ENCODE peak calls at places on chromosomes 3 and 15, in nine cellular contexts. One of them, this sample, is unnamed.

GRCh38 chr3:126212629-126213375 is 32.4 kb upstream of the ALDH1L1 start:
- DNase-seq in GM06990: peak
- DNase-seq in coronary artery: no peak
- DNase-seq in PC-3: peak
- DNase-seq in psoas muscle: peak
- DNase-seq in fibroblast of the aortic adventitia: peak
- DNase-seq in WTC11: peak
- DNase-seq in WERI-Rb-1: peak
- DNase-seq in tibial artery: no peak
- DNase-seq in this sample: peak

GRCh38 chr3:171704814-171705213 is 105.5 kb downstream of the PLD1 start:
- DNase-seq in GM06990: no peak
- DNase-seq in coronary artery: no peak
- DNase-seq in PC-3: no peak
- DNase-seq in psoas muscle: no peak
- DNase-seq in fibroblast of the aortic adventitia: no peak
- DNase-seq in WTC11: peak
- DNase-seq in WERI-Rb-1: no peak
- DNase-seq in tibial artery: no peak
- DNase-seq in this sample: no peak

GRCh38 chr3:126355777-126356372 is 1.3 kb downstream of the KLF15 start:
- DNase-seq in GM06990: no peak
- DNase-seq in coronary artery: peak
- DNase-seq in PC-3: no peak
- DNase-seq in psoas muscle: peak
- DNase-seq in fibroblast of the aortic adventitia: peak
- DNase-seq in WTC11: peak
- DNase-seq in WERI-Rb-1: peak
- DNase-seq in tibial artery: peak
- DNase-seq in this sample: peak

GRCh38 chr3:42701371-42702065 is 1.1 kb downstream of the HHATL start:
- DNase-seq in GM06990: no peak
- DNase-seq in coronary artery: peak
- DNase-seq in PC-3: peak
- DNase-seq in psoas muscle: peak
- DNase-seq in fibroblast of the aortic adventitia: peak
- DNase-seq in WTC11: peak
- DNase-seq in WERI-Rb-1: no peak
- DNase-seq in tibial artery: peak
- DNase-seq in this sample: peak

GRCh38 chr15:88299502-88299901 is 43.0 kb upstream of the NTRK3 start:
- DNase-seq in GM06990: no peak
- DNase-seq in coronary artery: no peak
- DNase-seq in PC-3: no peak
- DNase-seq in psoas muscle: no peak
- DNase-seq in fibroblast of the aortic adventitia: no peak
- DNase-seq in WTC11: peak
- DNase-seq in WERI-Rb-1: peak
- DNase-seq in tibial artery: no peak
- DNase-seq in this sample: no peak

GRCh38 chr3:126155280-126155640 is 25.1 kb downstream of the ALDH1L1 start:
- DNase-seq in GM06990: no peak
- DNase-seq in coronary artery: no peak
- DNase-seq in PC-3: no peak
- DNase-seq in psoas muscle: no peak
- DNase-seq in fibroblast of the aortic adventitia: no peak
- DNase-seq in WTC11: no peak
- DNase-seq in WERI-Rb-1: no peak
- DNase-seq in tibial artery: no peak
- DNase-seq in this sample: no peak

GRCh38 chr3:2543247-2543646 is 444.6 kb downstream of the CNTN4 start:
- DNase-seq in GM06990: no peak
- DNase-seq in coronary artery: no peak
- DNase-seq in PC-3: no peak
- DNase-seq in psoas muscle: no peak
- DNase-seq in fibroblast of the aortic adventitia: no peak
- DNase-seq in WTC11: no peak
- DNase-seq in WERI-Rb-1: no peak
- DNase-seq in tibial artery: no peak
- DNase-seq in this sample: no peak

GRCh38 chr3:187935623-187936156 is 190.4 kb upstream of the BCL6 start:
- DNase-seq in GM06990: peak
- DNase-seq in coronary artery: no peak
- DNase-seq in PC-3: no peak
- DNase-seq in psoas muscle: peak
- DNase-seq in fibroblast of the aortic adventitia: no peak
- DNase-seq in WTC11: no peak
- DNase-seq in WERI-Rb-1: no peak
- DNase-seq in tibial artery: no peak
- DNase-seq in this sample: no peak

GRCh38 chr3:146449584-146449983 is 19.8 kb downstream of the PLSCR2 start:
- DNase-seq in GM06990: no peak
- DNase-seq in coronary artery: no peak
- DNase-seq in PC-3: no peak
- DNase-seq in psoas muscle: no peak
- DNase-seq in fibroblast of the aortic adventitia: no peak
- DNase-seq in WTC11: no peak
- DNase-seq in WERI-Rb-1: no peak
- DNase-seq in tibial artery: no peak
- DNase-seq in this sample: no peak

GRCh38 chr15:69593981-69594966 is 141.7 kb downstream of the RPLP1 start:
- DNase-seq in GM06990: no peak
- DNase-seq in coronary artery: peak
- DNase-seq in PC-3: peak
- DNase-seq in psoas muscle: peak
- DNase-seq in fibroblast of the aortic adventitia: peak
- DNase-seq in WTC11: no peak
- DNase-seq in WERI-Rb-1: peak
- DNase-seq in tibial artery: peak
- DNase-seq in this sample: peak

GRCh38 chr3:10666621-10667020 is 149.4 kb upstream of the SLC6A11 start:
- DNase-seq in GM06990: no peak
- DNase-seq in coronary artery: no peak
- DNase-seq in PC-3: no peak
- DNase-seq in psoas muscle: no peak
- DNase-seq in fibroblast of the aortic adventitia: no peak
- DNase-seq in WTC11: no peak
- DNase-seq in WERI-Rb-1: no peak
- DNase-seq in tibial artery: no peak
- DNase-seq in this sample: peak

GRCh38 chr3:30893678-30894325 is 659 bp downstream of the GADL1 start:
- DNase-seq in GM06990: no peak
- DNase-seq in coronary artery: no peak
- DNase-seq in PC-3: peak
- DNase-seq in psoas muscle: no peak
- DNase-seq in fibroblast of the aortic adventitia: no peak
- DNase-seq in WTC11: no peak
- DNase-seq in WERI-Rb-1: no peak
- DNase-seq in tibial artery: no peak
- DNase-seq in this sample: no peak

GRCh38 chr3:153094386-153094785 is 67.6 kb upstream of the RAP2B start:
- DNase-seq in GM06990: no peak
- DNase-seq in coronary artery: no peak
- DNase-seq in PC-3: no peak
- DNase-seq in psoas muscle: no peak
- DNase-seq in fibroblast of the aortic adventitia: peak
- DNase-seq in WTC11: no peak
- DNase-seq in WERI-Rb-1: no peak
- DNase-seq in tibial artery: no peak
- DNase-seq in this sample: no peak

DNA sequence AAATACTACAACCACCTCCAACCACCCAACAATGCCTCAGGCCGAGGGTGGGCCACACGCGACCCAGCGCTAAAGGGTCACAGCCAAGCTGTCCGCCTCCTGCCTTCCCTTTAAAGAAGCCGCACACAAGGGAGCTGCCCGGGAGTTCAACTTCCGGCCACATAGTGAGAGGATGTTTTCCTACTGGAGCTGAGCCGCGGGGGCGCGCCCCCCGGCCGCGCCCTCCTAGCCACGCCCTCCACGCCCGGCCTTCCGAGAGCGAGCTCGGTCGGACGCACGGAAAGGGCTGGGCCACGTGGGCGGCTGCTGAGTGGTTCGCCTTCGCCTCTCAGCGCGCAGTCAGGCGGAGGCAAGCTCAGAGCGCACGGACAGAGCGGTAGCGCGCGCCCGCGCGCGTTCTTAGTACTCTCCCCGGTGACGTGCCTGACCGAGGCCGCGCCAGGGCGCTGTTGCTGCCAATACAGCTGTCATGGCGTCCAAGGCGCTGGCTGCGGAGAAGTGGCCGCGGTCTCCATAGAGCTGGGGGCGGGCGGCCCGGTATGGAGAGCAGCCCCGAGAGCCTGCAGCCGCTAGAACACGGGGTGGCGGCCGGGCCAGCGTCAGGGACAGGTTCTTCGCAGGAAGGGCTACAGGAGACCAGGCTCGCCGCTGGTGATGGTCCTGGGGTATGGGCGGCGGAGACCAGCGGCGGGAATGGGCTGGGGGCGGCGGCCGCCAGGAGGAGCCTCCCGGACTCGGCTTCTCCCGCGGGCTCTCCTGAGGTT is at the start of gene MINDY2:
- DNase-seq in GM06990: peak
- DNase-seq in coronary artery: peak
- DNase-seq in PC-3: peak
- DNase-seq in psoas muscle: peak
- DNase-seq in fibroblast of the aortic adventitia: peak
- DNase-seq in WTC11: peak
- DNase-seq in WERI-Rb-1: peak
- DNase-seq in tibial artery: peak
- DNase-seq in this sample: peak
- TF ChIP-seq CTCF in GM06990: peak
- TF ChIP-seq CTCF in coronary artery: no peak
- TF ChIP-seq CTCF in PC-3: peak
- TF ChIP-seq CTCF in psoas muscle: peak
- TF ChIP-seq CTCF in fibroblast of the aortic adventitia: no peak
- TF ChIP-seq CTCF in WTC11: no peak
- TF ChIP-seq CTCF in WERI-Rb-1: peak
- TF ChIP-seq CTCF in tibial artery: peak
- TF ChIP-seq CTCF in this sample: peak

GRCh38 chr3:128307029-128307633 is 153.8 kb downstream of the EEFSEC start:
- DNase-seq in GM06990: no peak
- DNase-seq in coronary artery: peak
- DNase-seq in PC-3: peak
- DNase-seq in psoas muscle: no peak
- DNase-seq in fibroblast of the aortic adventitia: no peak
- DNase-seq in WTC11: no peak
- DNase-seq in WERI-Rb-1: peak
- DNase-seq in tibial artery: no peak
- DNase-seq in this sample: no peak
- TF ChIP-seq CTCF in GM06990: no peak
- TF ChIP-seq CTCF in coronary artery: no peak
- TF ChIP-seq CTCF in PC-3: peak
- TF ChIP-seq CTCF in psoas muscle: peak
- TF ChIP-seq CTCF in fibroblast of the aortic adventitia: no peak
- TF ChIP-seq CTCF in WTC11: no peak
- TF ChIP-seq CTCF in WERI-Rb-1: peak
- TF ChIP-seq CTCF in tibial artery: no peak
- TF ChIP-seq CTCF in this sample: peak

DNA sequence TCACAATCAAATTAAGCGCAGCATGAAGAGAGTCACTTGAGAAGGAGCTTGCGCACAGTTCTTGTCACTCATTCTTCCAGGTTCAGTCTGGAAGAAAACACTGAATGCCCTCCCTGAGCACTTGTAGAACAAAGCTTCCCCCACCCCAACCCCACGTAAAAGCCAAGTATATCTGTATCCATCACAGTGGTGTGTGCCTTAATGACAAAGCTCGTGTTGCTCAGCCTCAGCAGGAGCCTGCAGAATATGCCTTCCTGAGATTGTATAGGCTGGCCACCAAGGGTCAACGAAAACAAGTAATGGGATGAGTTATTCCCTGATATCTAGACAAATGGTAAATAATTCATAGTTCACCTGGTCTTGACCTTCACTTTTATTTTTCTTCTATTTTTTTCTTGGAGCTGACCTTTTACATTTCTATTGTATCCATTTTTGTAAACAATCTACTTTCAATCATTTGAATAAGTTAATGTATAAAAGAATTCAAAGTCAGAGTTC is 405.7 kb upstream of the TPM1 start:
- DNase-seq in GM06990: no peak
- DNase-seq in coronary artery: no peak
- DNase-seq in PC-3: no peak
- DNase-seq in psoas muscle: no peak
- DNase-seq in fibroblast of the aortic adventitia: no peak
- DNase-seq in WTC11: no peak
- DNase-seq in WERI-Rb-1: peak
- DNase-seq in tibial artery: no peak
- DNase-seq in this sample: no peak
- TF ChIP-seq CTCF in GM06990: no peak
- TF ChIP-seq CTCF in coronary artery: no peak
- TF ChIP-seq CTCF in PC-3: no peak
- TF ChIP-seq CTCF in psoas muscle: no peak
- TF ChIP-seq CTCF in fibroblast of the aortic adventitia: no peak
- TF ChIP-seq CTCF in WTC11: no peak
- TF ChIP-seq CTCF in WERI-Rb-1: no peak
- TF ChIP-seq CTCF in tibial artery: no peak
- TF ChIP-seq CTCF in this sample: no peak

GRCh38 chr3:119388577-119388976 is 74.8 kb downstream of the TMEM39A start:
- DNase-seq in GM06990: no peak
- DNase-seq in coronary artery: no peak
- DNase-seq in PC-3: no peak
- DNase-seq in psoas muscle: no peak
- DNase-seq in fibroblast of the aortic adventitia: no peak
- DNase-seq in WTC11: no peak
- DNase-seq in WERI-Rb-1: no peak
- DNase-seq in tibial artery: no peak
- DNase-seq in this sample: no peak
- TF ChIP-seq CTCF in GM06990: peak
- TF ChIP-seq CTCF in coronary artery: no peak
- TF ChIP-seq CTCF in PC-3: peak
- TF ChIP-seq CTCF in psoas muscle: no peak
- TF ChIP-seq CTCF in fibroblast of the aortic adventitia: peak
- TF ChIP-seq CTCF in WTC11: no peak
- TF ChIP-seq CTCF in WERI-Rb-1: peak
- TF ChIP-seq CTCF in tibial artery: no peak
- TF ChIP-seq CTCF in this sample: no peak